ENCODE peak calls at places on chromosomes 12 and 14, in six cellular contexts. A is heart left ventricle; X is CD8-positive, alpha-beta memory T cell; U is A673; Q is keratinocyte; F is upper lobe of right lung. H is an unnamed sample. For H3K9me3 and H3K36me3, the result is how much of the 10 kb centered on the place peaks cover.

GRCh38 chr12:116687888-116688287 is 50.0 kb downstream of the SPRING1 start:
- DNase-seq in A (peak), X (no peak), U (peak), Q (no peak), F (no peak), H (peak)

GRCh38 chr14:51908086-51908485 is 47.7 kb downstream of the GNG2 start:
- DNase-seq in A (no peak), X (no peak), U (no peak), Q (no peak), F (no peak), H (no peak)

GRCh38 chr14:81401420-81402122 is 1.4 kb upstream of the STON2 start:
- DNase-seq in A (no peak), X (no peak), U (no peak), Q (peak), F (no peak), H (no peak)

GRCh38 chr12:58346032-58346632 is 404.8 kb downstream of the ATP23 start:
- DNase-seq in A (no peak), X (peak), U (peak), Q (no peak), F (no peak), H (no peak)

GRCh38 chr14:46048127-46048526 is 603.5 kb downstream of the RPL10L start:
- DNase-seq in A (no peak), X (no peak), U (peak), Q (peak), F (no peak), H (peak)

GRCh38 chr12:2886768-2887450 is 3.8 kb upstream of the TULP3 start:
- DNase-seq in A (no peak), X (no peak), U (no peak), Q (no peak), F (no peak), H (no peak)

GRCh38 chr14:64702493-64703392 is 1.5 kb upstream of the PLEKHG3 start:
- DNase-seq in A (peak), X (no peak), U (no peak), Q (peak), F (peak), H (no peak)

GRCh38 chr12:43981726-43982125 is 145.8 kb downstream of the TMEM117 start:
- DNase-seq in A (no peak), X (no peak), U (no peak), Q (no peak), F (no peak), H (no peak)

GRCh38 chr12:120229071-120229582 is 28.2 kb upstream of the RPLP0 start:
- DNase-seq in A (no peak), X (no peak), U (peak), Q (no peak), F (no peak), H (no peak)

GRCh38 chr12:108454539-108455139 is 60.4 kb upstream of the FICD start:
- DNase-seq in A (no peak), X (no peak), U (no peak), Q (no peak), F (no peak), H (no peak)

GRCh38 chr12:28851781-28852180 is 297.3 kb upstream of the FAR2 start:
- DNase-seq in A (no peak), X (no peak), U (no peak), Q (no peak), F (no peak), H (no peak)

GRCh38 chr12:6899837-6900519 is 4.6 kb upstream of the LRRC23 start:
- DNase-seq in A (peak), X (no peak), U (peak), Q (no peak), F (peak), H (peak)

GRCh38 chr12:101823891-101824290 is 6.9 kb downstream of the GNPTAB start:
- DNase-seq in A (peak), X (peak), U (peak), Q (no peak), F (no peak), H (peak)

GRCh38 chr14:30194769-30195168 is 267.1 kb upstream of the PRKD1 start:
- DNase-seq in A (no peak), X (no peak), U (peak), Q (no peak), F (no peak), H (peak)

GRCh38 chr12:90621927-90622326 is 333.0 kb downstream of the CCER1 start:
- DNase-seq in A (no peak), X (no peak), U (no peak), Q (no peak), F (no peak), H (no peak)
- H3K9me3 ChIP-seq in A (under half), X (under half), U (under half), Q (under half), F (under half), H (under half)

GRCh38 chr14:101047326-101047725 is 143.8 kb upstream of the RTL1 start:
- DNase-seq in A (peak), X (no peak), U (no peak), Q (no peak), F (no peak), H (no peak)
- H3K4me3 ChIP-seq in A (no peak), X (no peak), U (no peak), Q (no peak), F (no peak), H (no peak)

DNA sequence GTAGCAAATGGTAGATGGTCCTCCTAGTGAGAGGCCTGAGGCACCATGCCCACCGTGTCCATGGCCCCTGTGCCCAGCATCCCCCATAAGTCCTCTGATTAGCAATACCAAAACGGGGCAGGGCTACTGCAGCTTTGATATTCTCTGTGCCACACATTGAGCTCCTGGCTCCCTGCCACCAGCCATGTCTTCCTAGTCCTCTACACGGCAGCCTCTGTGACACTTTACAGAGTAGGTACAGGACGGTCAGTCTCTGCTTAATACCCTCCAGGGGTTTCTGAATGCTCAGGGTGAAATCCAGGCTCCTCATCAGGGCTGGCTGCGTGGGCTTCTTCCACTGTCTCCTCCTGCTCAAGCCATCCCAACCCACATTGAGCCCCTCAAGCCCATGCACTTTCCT is 8.0 kb downstream of the RBM19 start:
- DNase-seq in A (no peak), X (no peak), U (no peak), Q (no peak), F (no peak), H (no peak)
- H3K36me3 ChIP-seq in A (half or more), X (half or more), U (under half), Q (under half), F (half or more), H (under half)

DNA sequence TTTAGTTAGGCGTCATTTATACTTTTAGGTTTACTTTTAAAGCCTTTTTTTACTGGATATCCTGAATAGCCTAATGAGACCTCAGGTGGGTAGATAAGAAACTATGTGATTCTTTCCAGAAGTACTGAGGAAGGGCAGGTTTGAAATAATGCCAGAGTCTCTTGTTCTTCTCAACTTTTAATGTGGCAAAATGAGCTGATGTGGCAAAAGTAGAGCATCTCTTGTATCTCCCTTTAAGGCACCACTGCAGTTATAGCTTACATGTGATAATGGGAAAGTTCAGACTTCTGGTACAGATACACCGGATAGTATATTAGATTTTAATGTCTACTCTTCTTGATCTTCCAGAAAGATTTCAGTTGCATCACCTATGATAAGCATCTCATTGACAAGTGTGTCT is 1124.8 kb downstream of the LRFN5 start:
- DNase-seq in A (no peak), X (no peak), U (no peak), Q (no peak), F (no peak), H (no peak)
- H3K9me3 ChIP-seq in A (under half), X (under half), U (under half), Q (under half), F (under half), H (under half)

GRCh38 chr14:75543258-75543657 is 21.0 kb downstream of the BATF start:
- DNase-seq in A (no peak), X (peak), U (no peak), Q (no peak), F (no peak), H (no peak)

GRCh38 chr14:75539562-75540478 is 17.6 kb downstream of the BATF start:
- DNase-seq in A (no peak), X (no peak), U (no peak), Q (no peak), F (no peak), H (no peak)

GRCh38 chr14:75543786-75544185 is 21.5 kb downstream of the BATF start:
- DNase-seq in A (no peak), X (no peak), U (no peak), Q (no peak), F (no peak), H (no peak)

GRCh38 chr14:75540479-75540851 is 18.2 kb downstream of the BATF start:
- DNase-seq in A (no peak), X (no peak), U (no peak), Q (no peak), F (no peak), H (no peak)

DNA sequence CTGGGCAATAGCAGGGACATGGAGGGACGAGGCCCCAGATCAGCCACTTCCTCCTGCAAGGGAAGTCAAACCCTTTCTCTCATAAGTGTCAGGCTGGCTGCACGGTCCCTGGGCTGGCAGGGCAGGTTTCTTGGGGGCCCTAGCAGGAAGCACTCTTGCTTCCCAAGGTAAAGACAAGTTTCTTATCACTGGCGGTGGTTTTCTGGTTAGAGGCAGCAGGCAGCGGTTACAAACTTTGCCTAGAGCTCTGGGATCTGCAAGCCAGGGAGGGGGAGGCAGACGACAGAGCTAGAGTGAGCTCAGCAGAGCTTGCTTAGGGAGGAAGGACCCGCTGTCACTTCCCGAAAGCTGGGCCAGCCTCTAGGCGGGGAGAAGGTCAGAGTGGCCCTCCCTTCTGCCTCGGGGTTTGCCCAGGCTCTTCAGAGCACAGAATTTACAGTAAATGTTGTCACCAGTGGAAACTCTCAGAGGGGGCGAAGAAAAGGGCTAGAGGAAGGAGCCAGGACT is 20.4 kb downstream of the BATF start:
- DNase-seq in A (peak), X (peak), U (no peak), Q (no peak), F (peak), H (no peak)
- H3K4me3 ChIP-seq in A (no peak), X (peak), U (no peak), Q (no peak), F (peak), H (no peak)

GRCh38 chr12:47991592-47991991 is 12.7 kb downstream of the COL2A1 start:
- DNase-seq in A (no peak), X (no peak), U (no peak), Q (no peak), F (no peak), H (no peak)

GRCh38 chr12:47993491-47993890 is 10.8 kb downstream of the COL2A1 start:
- DNase-seq in A (no peak), X (no peak), U (no peak), Q (no peak), F (no peak), H (no peak)

GRCh38 chr12:47991106-47991550 is 13.1 kb downstream of the COL2A1 start:
- DNase-seq in A (no peak), X (no peak), U (no peak), Q (no peak), F (no peak), H (no peak)

GRCh38 chr12:47990351-47991105 is 13.7 kb downstream of the COL2A1 start:
- DNase-seq in A (no peak), X (peak), U (no peak), Q (no peak), F (no peak), H (no peak)

DNA sequence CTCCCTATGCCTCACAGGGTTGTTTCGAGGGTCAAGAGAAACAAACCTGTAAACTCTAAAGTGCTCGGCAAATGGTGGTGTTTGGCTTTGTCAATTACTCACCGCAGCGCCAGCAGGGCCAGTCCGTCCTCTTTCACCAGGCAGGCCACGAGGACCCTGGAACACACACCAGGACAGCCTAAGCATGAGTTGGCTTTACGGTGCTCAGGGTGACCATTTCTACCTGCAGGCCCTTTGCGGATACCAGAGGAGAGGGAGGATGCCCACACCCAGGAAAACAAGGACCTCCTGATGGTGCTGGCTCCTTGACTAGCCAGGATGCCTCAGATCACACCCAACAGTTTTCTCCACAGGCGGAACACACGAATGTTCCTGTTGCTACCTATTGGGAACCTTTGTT is 11.5 kb downstream of the COL2A1 start:
- DNase-seq in A (no peak), X (no peak), U (no peak), Q (no peak), F (no peak), H (no peak)
- H3K36me3 ChIP-seq in A (under half), X (under half), U (under half), Q (under half), F (under half), H (under half)

GRCh38 chr14:26655128-26655527 is 57.3 kb upstream of the NOVA1 start:
- DNase-seq in A (no peak), X (no peak), U (no peak), Q (no peak), F (no peak), H (no peak)
- H3K9me3 ChIP-seq in A (under half), X (under half), U (under half), Q (under half), F (under half), H (under half)

GRCh38 chr12:20368653-20369163 is 371 bp downstream of the PDE3A start:
- DNase-seq in A (peak), X (no peak), U (peak), Q (no peak), F (peak), H (peak)
- H3K4me3 ChIP-seq in A (peak), X (no peak), U (peak), Q (peak), F (peak), H (peak)